ENCODE peak calls at places on chromosomes 5 and 9, in four cellular contexts. M, Z, Y and Q are unnamed samples.

GRCh38 chr5:136799806-136800372 is 434.5 kb upstream of the TRPC7 start:
- DNase-seq in M (no peak), Z (peak), Y (no peak), Q (no peak)

GRCh38 chr5:153157156-153157555 is 333.3 kb upstream of the GRIA1 start:
- DNase-seq in M (no peak), Z (no peak), Y (no peak), Q (no peak)

GRCh38 chr9:34554211-34555001 is 31.6 kb upstream of the ENHO start:
- DNase-seq in M (no peak), Z (no peak), Y (no peak), Q (no peak)

GRCh38 chr9:34457266-34458012 is 931 bp downstream of the FAM219A start:
- DNase-seq in M (no peak), Z (peak), Y (no peak), Q (peak)

GRCh38 chr5:32612134-32612888 is 27.0 kb downstream of the SUB1 start:
- DNase-seq in M (no peak), Z (no peak), Y (no peak), Q (no peak)

GRCh38 chr9:2777454-2777853 is 60.1 kb downstream of the KCNV2 start:
- DNase-seq in M (no peak), Z (no peak), Y (no peak), Q (no peak)

GRCh38 chr9:127307802-127308201 is 43.2 kb downstream of the GARNL3 start:
- DNase-seq in M (no peak), Z (no peak), Y (no peak), Q (no peak)

GRCh38 chr5:72523960-72524582 is 16.9 kb upstream of the ZNF366 start:
- DNase-seq in M (no peak), Z (peak), Y (no peak), Q (no peak)

GRCh38 chr9:33223696-33224095 is 16.3 kb upstream of the SPINK4 start:
- DNase-seq in M (no peak), Z (no peak), Y (no peak), Q (no peak)

GRCh38 chr5:177957241-177957640 is 38.8 kb downstream of the PROP1 start:
- DNase-seq in M (no peak), Z (no peak), Y (no peak), Q (no peak)

GRCh38 chr5:177419045-177419444 is 7.4 kb upstream of the GRK6 start:
- DNase-seq in M (no peak), Z (peak), Y (no peak), Q (no peak)

GRCh38 chr9:83706703-83707517 is 848 bp downstream of the UBQLN1 start:
- DNase-seq in M (peak), Z (peak), Y (peak), Q (peak)

GRCh38 chr5:10555134-10555733 is 8.6 kb upstream of the ANKRD33B start:
- DNase-seq in M (no peak), Z (peak), Y (no peak), Q (no peak)

GRCh38 chr9:137321726-137322361 is 19.8 kb upstream of the NRARP start:
- DNase-seq in M (no peak), Z (no peak), Y (no peak), Q (no peak)

GRCh38 chr9:35686222-35687203 is 3.2 kb downstream of the TPM2 start:
- DNase-seq in M (peak), Z (no peak), Y (no peak), Q (no peak)

GRCh38 chr5:135193213-135194125 is 159.4 kb upstream of the PITX1 start:
- DNase-seq in M (peak), Z (peak), Y (no peak), Q (peak)

GRCh38 chr5:147453901-147454814 is 55.7 kb downstream of the DPYSL3 start:
- DNase-seq in M (peak), Z (peak), Y (peak), Q (peak)

GRCh38 chr5:80672140-80672736 is 17.5 kb upstream of the DHFR start:
- DNase-seq in M (no peak), Z (peak), Y (peak), Q (no peak)

GRCh38 chr9:127049044-127049443 is 73.4 kb downstream of the ANGPTL2 start:
- DNase-seq in M (peak), Z (peak), Y (no peak), Q (no peak)

GRCh38 chr5:79047199-79047598 is 22.3 kb downstream of the DMGDH start:
- DNase-seq in M (no peak), Z (no peak), Y (no peak), Q (no peak)

GRCh38 chr5:178338750-178339144 is 106.1 kb upstream of the PHYKPL start:
- DNase-seq in M (no peak), Z (peak), Y (no peak), Q (no peak)

GRCh38 chr9:13412323-13412722 is 132.8 kb upstream of the MPDZ start:
- DNase-seq in M (no peak), Z (no peak), Y (no peak), Q (no peak)

GRCh38 chr9:16136961-16137360 is 584.1 kb downstream of the CCDC171 start:
- DNase-seq in M (no peak), Z (no peak), Y (no peak), Q (no peak)

GRCh38 chr9:77912895-77913693 is 118.5 kb downstream of the GNAQ start:
- DNase-seq in M (no peak), Z (peak), Y (no peak), Q (no peak)

GRCh38 chr9:2242778-2243395 is 227.7 kb downstream of the SMARCA2 start:
- DNase-seq in M (no peak), Z (no peak), Y (no peak), Q (no peak)

GRCh38 chr5:57692582-57693487 is 210.2 kb upstream of the ACTBL2 start:
- DNase-seq in M (no peak), Z (peak), Y (no peak), Q (peak)

GRCh38 chr9:20728493-20729220 is 44.6 kb downstream of the FOCAD start:
- DNase-seq in M (no peak), Z (peak), Y (no peak), Q (no peak)

GRCh38 chr9:87324613-87325194 is 173.0 kb upstream of the DAPK1 start:
- DNase-seq in M (no peak), Z (peak), Y (no peak), Q (no peak)

GRCh38 chr5:59066367-59067163 is 483.7 kb downstream of the RAB3C start:
- DNase-seq in M (no peak), Z (peak), Y (no peak), Q (no peak)

GRCh38 chr5:80665057-80665456 is 10.3 kb upstream of the DHFR start:
- DNase-seq in M (no peak), Z (no peak), Y (no peak), Q (no peak)

GRCh38 chr5:131377785-131378325 is 114.0 kb downstream of the CDC42SE2 start:
- DNase-seq in M (no peak), Z (no peak), Y (no peak), Q (no peak)

GRCh38 chr5:40483316-40483715 is 196.4 kb upstream of the PTGER4 start:
- DNase-seq in M (no peak), Z (no peak), Y (no peak), Q (no peak)

GRCh38 chr9:115524467-115525059 is 406.6 kb upstream of the TNC start:
- DNase-seq in M (no peak), Z (peak), Y (no peak), Q (no peak)

GRCh38 chr9:126122901-126123616 is 203.6 kb upstream of the MVB12B start:
- DNase-seq in M (peak), Z (no peak), Y (no peak), Q (peak)